ENCODE peak calls at places on chromosome 11, in nine cellular contexts. E is tibial artery, O is H9, U is lower lobe of right lung, H is mucosa of descending colon, F is K562, Z is IMR-90, G is sigmoid colon, M is adipocyte. T is an unnamed sample. For H3K9me3, the result is how much of the 10 kb centered on the place peaks cover.

GRCh38 chr11:116935089-116935488 is 97.7 kb upstream of the APOA1 start:
- DNase-seq in G (no peak), M (no peak), E (no peak), Z (no peak), O (no peak), F (no peak), H (no peak), U (no peak), T (no peak)

GRCh38 chr11:64959498-64959897 is 12.4 kb downstream of the MAJIN start:
- DNase-seq in U (no peak), Z (no peak), E (no peak), O (no peak), H (no peak), M (no peak), F (no peak), G (no peak), T (no peak)

GRCh38 chr11:14308114-14308896 is 50.7 kb downstream of the RRAS2 start:
- DNase-seq in G (no peak), Z (peak), O (no peak), F (peak), E (no peak), M (peak), U (no peak), H (peak), T (no peak)

GRCh38 chr11:79610139-79610538 is 169.3 kb upstream of the TENM4 start:
- DNase-seq in G (no peak), M (no peak), F (no peak), Z (no peak), U (no peak), H (no peak), O (no peak), E (no peak), T (no peak)

GRCh38 chr11:70568504-70569172 is 170.3 kb downstream of the CTTN start:
- DNase-seq in G (no peak), U (peak), H (peak), Z (peak), M (peak), E (peak), F (peak), O (peak), T (no peak)

GRCh38 chr11:118602331-118602730 is 5.1 kb upstream of the PHLDB1 start:
- DNase-seq in O (no peak), M (no peak), F (peak), E (no peak), H (no peak), G (peak), Z (no peak), U (no peak), T (no peak)

GRCh38 chr11:57649826-57650738 is at the start of gene YPEL4:
- DNase-seq in E (peak), U (peak), H (peak), Z (peak), F (peak), M (peak), O (peak), G (peak), T (no peak)

GRCh38 chr11:65726660-65727059 is 6.1 kb upstream of the RNASEH2C start:
- DNase-seq in Z (no peak), G (no peak), U (no peak), O (no peak), F (peak), M (no peak), H (no peak), E (no peak), T (no peak)

GRCh38 chr11:40387240-40387980 is 1072.0 kb downstream of the LRRC4C start:
- DNase-seq in O (no peak), M (no peak), G (no peak), H (no peak), Z (no peak), E (no peak), F (no peak), U (no peak), T (no peak)

GRCh38 chr11:11148104-11148509 is 204.9 kb downstream of the CSNK2A3 start:
- DNase-seq in O (peak), F (peak), H (peak), M (peak), U (peak), Z (peak), G (peak), E (peak), T (no peak)

GRCh38 chr11:94933225-94934130 is 39.9 kb downstream of the CWC15 start:
- DNase-seq in U (no peak), F (no peak), Z (peak), H (no peak), G (peak), M (peak), O (no peak), E (peak), T (no peak)

GRCh38 chr11:95912902-95913560 is 10.9 kb downstream of the MTMR2 start:
- DNase-seq in U (no peak), F (no peak), M (peak), O (no peak), E (no peak), G (no peak), H (no peak), Z (peak), T (no peak)

GRCh38 chr11:91763331-91763730 is 461.3 kb upstream of the FAT3 start:
- DNase-seq in F (no peak), G (no peak), U (no peak), H (no peak), E (no peak), M (no peak), O (no peak), Z (no peak), T (no peak)

GRCh38 chr11:91755951-91756707 is 468.5 kb upstream of the FAT3 start:
- DNase-seq in U (no peak), F (no peak), E (no peak), M (no peak), H (no peak), Z (no peak), G (no peak), O (no peak), T (no peak)

GRCh38 chr11:91755526-91755925 is 469.1 kb upstream of the FAT3 start:
- DNase-seq in Z (no peak), U (no peak), O (no peak), M (no peak), H (no peak), F (no peak), G (no peak), E (no peak), T (no peak)

GRCh38 chr11:91756829-91757480 is 467.7 kb upstream of the FAT3 start:
- DNase-seq in Z (no peak), H (no peak), M (no peak), U (no peak), F (no peak), G (no peak), O (no peak), E (no peak), T (no peak)

DNA sequence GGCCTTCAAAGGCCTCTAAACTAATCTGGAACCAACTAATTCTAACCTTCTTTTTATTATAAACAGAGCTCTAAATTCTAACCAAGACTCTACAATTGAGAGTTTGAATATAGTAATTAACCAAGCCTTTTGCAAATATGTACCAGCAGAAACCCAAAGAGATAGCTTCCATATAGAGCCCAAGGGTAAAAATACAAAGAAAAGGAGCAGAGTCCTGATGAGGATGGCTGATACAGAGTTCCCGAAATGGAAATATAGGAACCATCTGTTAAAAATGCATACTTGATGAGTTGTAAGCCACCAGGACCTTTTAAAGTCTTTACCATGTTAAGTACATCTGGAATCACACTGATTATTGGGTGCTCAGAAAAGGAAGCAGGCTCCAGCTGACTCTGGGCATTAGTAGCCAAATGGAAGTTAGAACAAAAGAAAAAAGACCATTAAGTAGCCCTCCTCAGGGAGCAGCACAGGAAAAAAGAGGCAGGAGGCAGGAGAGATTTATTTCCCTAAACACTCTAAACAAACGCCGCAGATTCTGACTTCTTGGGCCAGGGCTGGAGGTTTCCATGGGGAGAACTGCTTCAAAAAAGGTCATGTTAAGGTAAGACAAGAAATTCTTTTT is 463.1 kb upstream of the FAT3 start:
- DNase-seq in G (no peak), O (no peak), Z (no peak), H (no peak), F (no peak), U (no peak), E (no peak), M (no peak), T (no peak)
- H3K9me3 ChIP-seq in G (under half), O (under half), Z (under half), H (under half), F (under half), U (under half), E (under half), M (under half), T (under half)

DNA sequence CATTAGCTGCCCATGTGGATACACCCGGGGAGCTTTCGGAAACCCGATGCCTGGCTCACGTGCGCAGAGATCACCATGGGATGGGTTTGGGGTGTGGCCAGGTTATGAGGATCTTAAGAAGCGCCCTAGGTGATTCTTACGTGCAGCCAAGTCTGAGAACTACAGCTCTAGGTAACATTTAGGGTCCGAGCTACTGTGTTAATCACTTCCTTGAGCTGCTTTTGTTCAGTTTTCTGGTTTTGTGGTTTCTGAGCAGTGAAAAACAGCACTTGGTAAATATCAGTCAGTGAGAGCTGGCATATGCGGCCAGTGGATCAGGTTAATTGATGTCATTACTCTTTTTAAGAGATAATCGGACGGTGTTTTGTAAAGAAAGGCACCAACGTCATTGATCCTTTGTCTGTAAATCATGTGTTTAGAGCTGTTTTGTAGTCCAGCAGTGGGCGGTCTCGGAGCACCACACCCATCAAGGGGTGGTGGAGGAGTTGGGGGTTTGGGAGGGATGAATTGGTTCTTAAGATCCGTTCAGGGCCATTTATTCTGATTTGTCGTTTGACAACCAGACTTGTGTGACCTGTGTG is 61.7 kb upstream of the SORL1-AS1 start:
- DNase-seq in Z (no peak), F (no peak), H (no peak), O (no peak), G (no peak), M (no peak), U (no peak), E (no peak), T (no peak)
- H3K9me3 ChIP-seq in Z (under half), F (under half), H (under half), O (under half), G (under half), M (under half), U (under half), E (under half), T (under half)

DNA sequence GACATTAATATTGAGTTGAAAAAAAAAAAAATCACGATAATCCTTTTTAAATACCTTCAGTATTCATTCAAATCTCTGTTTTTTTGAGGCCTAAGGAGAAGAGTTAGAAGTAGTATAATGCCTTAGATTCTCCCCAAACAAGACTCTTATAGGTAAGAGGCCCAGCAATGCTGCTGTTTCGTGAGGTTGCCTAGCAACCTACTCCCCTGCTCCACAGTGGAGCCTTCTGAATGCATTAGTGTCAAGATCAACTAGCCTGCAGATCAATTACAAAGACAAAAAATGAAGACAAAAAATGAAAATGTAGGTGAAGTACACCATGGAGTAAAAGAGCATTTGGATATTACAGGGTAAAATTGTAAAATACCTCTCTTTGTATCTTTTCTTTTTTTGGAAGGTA is 229.8 kb upstream of the LUZP2 start:
- DNase-seq in Z (no peak), F (no peak), G (no peak), H (no peak), M (no peak), E (no peak), O (no peak), U (no peak), T (no peak)
- H3K9me3 ChIP-seq in Z (under half), F (under half), G (under half), H (under half), M (under half), E (under half), O (under half), U (under half), T (under half)

GRCh38 chr11:75190652-75191329 is 39.9 kb downstream of the SLCO2B1 start:
- DNase-seq in O (no peak), F (no peak), H (no peak), G (no peak), U (no peak), Z (no peak), M (no peak), E (peak), T (no peak)
- H3K9me3 ChIP-seq in O (under half), F (under half), H (under half), G (under half), U (under half), Z (under half), M (under half), E (under half), T (under half)

GRCh38 chr11:69091638-69092165 is 43.0 kb downstream of the TPCN2 start:
- DNase-seq in F (no peak), G (no peak), O (no peak), E (no peak), Z (no peak), M (no peak), U (no peak), H (no peak), T (no peak)
- H3K9me3 ChIP-seq in F (under half), G (under half), O (under half), E (under half), Z (under half), M (under half), U (under half), H (under half), T (under half)

GRCh38 chr11:2347449-2347848 is 29.7 kb upstream of the CD81 start:
- DNase-seq in E (no peak), U (no peak), O (no peak), M (no peak), H (no peak), F (no peak), G (no peak), Z (no peak), T (no peak)

GRCh38 chr11:2351701-2352100 is 25.4 kb upstream of the CD81 start:
- DNase-seq in F (no peak), Z (no peak), U (no peak), O (no peak), G (no peak), M (no peak), E (no peak), H (no peak), T (no peak)

GRCh38 chr11:2346014-2346413 is 31.1 kb upstream of the CD81 start:
- DNase-seq in G (no peak), E (no peak), U (no peak), H (no peak), M (no peak), O (no peak), Z (no peak), F (no peak), T (no peak)

GRCh38 chr11:2346586-2347335 is 30.3 kb upstream of the CD81 start:
- DNase-seq in Z (no peak), O (no peak), U (no peak), M (no peak), E (no peak), H (no peak), G (no peak), F (no peak), T (no peak)

DNA sequence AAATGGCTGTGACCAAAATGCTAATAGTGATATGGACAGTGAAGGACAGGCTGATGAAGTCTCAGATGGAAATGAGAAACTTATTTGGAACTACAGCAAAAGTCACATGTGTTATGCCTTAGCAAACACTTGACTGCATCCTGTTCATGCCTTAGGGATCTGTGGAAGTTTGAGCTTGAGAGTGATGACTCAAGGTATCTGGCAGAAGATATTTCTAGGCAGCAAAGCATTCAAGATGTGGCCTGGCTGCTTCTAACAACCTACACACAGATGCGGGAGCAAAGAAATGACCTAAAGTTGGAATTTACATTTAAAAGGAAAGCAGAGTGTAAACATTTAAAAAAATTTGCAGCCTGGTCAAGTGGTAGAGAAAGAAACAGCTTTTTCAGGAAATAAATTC is 28.1 kb upstream of the CD81 start:
- DNase-seq in E (no peak), H (no peak), U (no peak), O (no peak), F (no peak), Z (peak), G (no peak), M (no peak), T (no peak)
- H3K9me3 ChIP-seq in E (under half), H (under half), U (under half), O (under half), F (under half), Z (under half), G (under half), M (under half), T (under half)

GRCh38 chr11:68810164-68810563 is 31.6 kb downstream of the CPT1A start:
- DNase-seq in E (peak), M (no peak), Z (no peak), G (no peak), F (no peak), O (no peak), H (peak), U (no peak), T (no peak)
- H3K9me3 ChIP-seq in E (under half), M (under half), Z (under half), G (under half), F (under half), O (under half), H (under half), U (under half), T (under half)

GRCh38 chr11:114623720-114624119 is 28.1 kb upstream of the NXPE4 start:
- DNase-seq in M (no peak), F (no peak), Z (no peak), O (no peak), E (no peak), U (no peak), H (no peak), G (no peak), T (no peak)
- H3K9me3 ChIP-seq in M (under half), F (under half), Z (under half), O (under half), E (under half), U (under half), H (under half), G (under half), T (under half)

GRCh38 chr11:31824791-31825452 is 13.8 kb upstream of the PAX6 start:
- DNase-seq in O (no peak), M (no peak), E (no peak), H (no peak), G (no peak), U (no peak), Z (no peak), F (no peak), T (no peak)
- H3K9me3 ChIP-seq in O (under half), M (under half), E (under half), H (under half), G (under half), U (under half), Z (under half), F (under half), T (under half)

GRCh38 chr11:134667505-134667904 is 255.5 kb upstream of the B3GAT1 start:
- DNase-seq in Z (no peak), E (no peak), F (no peak), G (peak), U (no peak), O (no peak), M (no peak), H (no peak), T (no peak)
- H3K9me3 ChIP-seq in Z (half or more), E (under half), F (under half), G (under half), U (under half), O (under half), M (under half), H (under half), T (under half)

T was measured in Panc1.